ENCODE peak calls at places on chromosome 20, in five cellular contexts. K is neuronal stem cell, F is mesenchymal stem cell, Q is H9, I is IMR-90. H is an unnamed sample.

GRCh38 chr20:63308218-63308911 is 15.4 kb downstream of the COL20A1 start:
- DNase-seq in K (no peak), F (no peak), Q (no peak), I (no peak), H (no peak)

GRCh38 chr20:18032977-18033892 is 24.5 kb downstream of the OVOL2 start:
- DNase-seq in K (peak; percentile 67), F (no peak), Q (no peak), I (peak; percentile 4), H (peak; percentile 97)

GRCh38 chr20:12159266-12159665 is 241.6 kb downstream of the BTBD3 start:
- DNase-seq in K (no peak), F (no peak), Q (no peak), I (peak; percentile 3), H (no peak)

GRCh38 chr20:4038676-4039075 is 23.3 kb upstream of the RNF24 start:
- DNase-seq in K (no peak), F (no peak), Q (no peak), I (no peak), H (no peak)

GRCh38 chr20:438581-439469 is 23.5 kb downstream of the TBC1D20 start:
- DNase-seq in K (no peak), F (no peak), Q (no peak), I (no peak), H (no peak)

GRCh38 chr20:3164763-3165410 is 5.2 kb upstream of the FASTKD5 start:
- DNase-seq in K (no peak), F (no peak), Q (no peak), I (no peak), H (no peak)

GRCh38 chr20:56381501-56381900 is 10.5 kb downstream of the AURKA start:
- DNase-seq in K (no peak), F (no peak), Q (no peak), I (no peak), H (no peak)

GRCh38 chr20:10511507-10512231 is 76.6 kb downstream of the SLX4IP start:
- DNase-seq in K (no peak), F (peak; percentile 99), Q (peak; percentile 81), I (peak; percentile 99), H (peak; percentile 95)

GRCh38 chr20:2451939-2452732 is 18.5 kb downstream of the SNRPB start:
- DNase-seq in K (peak; percentile 78), F (peak; percentile 65), Q (peak; percentile 83), I (peak; percentile 62), H (peak; percentile 83)

GRCh38 chr20:49570161-49570827 is 2.4 kb upstream of the PTGIS start:
- DNase-seq in K (no peak), F (no peak), Q (no peak), I (no peak), H (no peak)

GRCh38 chr20:18276821-18277220 is 11.5 kb upstream of the ZNF133 start:
- DNase-seq in K (peak; percentile 75), F (peak; percentile 74), Q (peak; percentile 87), I (peak; percentile 71), H (peak; percentile 87)

GRCh38 chr20:32449890-32450401 is 91.8 kb downstream of the ASXL1 start:
- DNase-seq in K (no peak), F (no peak), Q (no peak), I (no peak), H (no peak)

GRCh38 chr20:32271620-32272019 is 5.8 kb upstream of the KIF3B start:
- DNase-seq in K (no peak), F (no peak), Q (no peak), I (no peak), H (no peak)

GRCh38 chr20:13029687-13030510 is 21.1 kb downstream of the SPTLC3 start:
- DNase-seq in K (no peak), F (peak; percentile 60), Q (peak; percentile 33), I (peak; percentile 84), H (peak; percentile 94)

GRCh38 chr20:33730946-33731692 is 677 bp upstream of the ZNF341 start:
- DNase-seq in K (no peak), F (no peak), Q (no peak), I (no peak), H (no peak)

GRCh38 chr20:12394786-12395185 is 477.1 kb downstream of the BTBD3 start:
- DNase-seq in K (no peak), F (no peak), Q (peak; percentile 69), I (no peak), H (peak; percentile 90)

GRCh38 chr20:33667245-33668086 is 723 bp downstream of the ACTL10 start:
- DNase-seq in K (no peak), F (no peak), Q (peak; percentile 89), I (peak; percentile 54), H (peak; percentile 75)

GRCh38 chr20:1876975-1877603 is 18.1 kb upstream of the SIRPA start:
- DNase-seq in K (peak; percentile 44), F (no peak), Q (no peak), I (peak; percentile 35), H (no peak)

GRCh38 chr20:57804470-57805250 is 94.8 kb upstream of the PMEPA1 start:
- DNase-seq in K (no peak), F (no peak), Q (no peak), I (no peak), H (no peak)

GRCh38 chr20:57308451-57309410 is 20.9 kb upstream of the SPO11 start:
- DNase-seq in K (no peak), F (no peak), Q (no peak), I (no peak), H (no peak)

GRCh38 chr20:59603727-59604608 is at the start of gene PHACTR3:
- DNase-seq in K (peak; percentile 27), F (no peak), Q (peak; percentile 52), I (no peak), H (peak; percentile 21)

GRCh38 chr20:60117040-60117439 is 158.8 kb downstream of the CDH26 start:
- DNase-seq in K (no peak), F (no peak), Q (no peak), I (peak; percentile 8), H (peak; percentile 22)

GRCh38 chr20:57620274-57620990 is at the start of gene ZBP1:
- DNase-seq in K (no peak), F (no peak), Q (no peak), I (no peak), H (no peak)

GRCh38 chr20:24533449-24533848 is 64.0 kb downstream of the SYNDIG1 start:
- DNase-seq in K (no peak), F (no peak), Q (peak; percentile 38), I (no peak), H (no peak)

GRCh38 chr20:3909952-3910366 is 20.8 kb downstream of the PANK2 start:
- DNase-seq in K (no peak), F (no peak), Q (no peak), I (no peak), H (no peak)

GRCh38 chr20:44780226-44780625 is 30.1 kb downstream of the RIMS4 start:
- DNase-seq in K (peak; percentile 72), F (peak; percentile 57), Q (peak; percentile 61), I (peak; percentile 55), H (peak; percentile 69)

GRCh38 chr20:25252226-25252625 is 4.3 kb downstream of the PYGB start:
- DNase-seq in K (no peak), F (no peak), Q (no peak), I (no peak), H (no peak)

GRCh38 chr20:51513545-51513944 is 29.0 kb downstream of the NFATC2 start:
- DNase-seq in K (no peak), F (no peak), Q (no peak), I (no peak), H (peak; percentile 28)
- H4K8ac ChIP-seq in K (no peak overlapping the region), F (no peak overlapping the region), Q (no peak overlapping the region), I (no peak overlapping the region), H (no peak overlapping the region)

GRCh38 chr20:48275325-48275724 is 490.0 kb upstream of the SULF2 start:
- DNase-seq in K (no peak), F (peak; percentile 57), Q (no peak), I (no peak), H (no peak)
- H4K8ac ChIP-seq in K (no peak overlapping the region), F (peak overlapping the region; percentile 61), Q (no peak overlapping the region), I (no peak overlapping the region), H (no peak overlapping the region)

GRCh38 chr20:47358052-47358671 is 1.7 kb upstream of the ZMYND8 start:
- DNase-seq in K (no peak), F (no peak), Q (no peak), I (no peak), H (no peak)

GRCh38 chr20:47356220-47356525 is 326 bp downstream of the ZMYND8 start:
- DNase-seq in K (no peak), F (no peak), Q (no peak), I (no peak), H (no peak)

GRCh38 chr20:47355489-47356219 is 845 bp downstream of the ZMYND8 start:
- DNase-seq in K (no peak), F (peak; percentile 39), Q (no peak), I (no peak), H (peak; percentile 55)

GRCh38 chr20:47357296-47358051 is 975 bp upstream of the ZMYND8 start:
- DNase-seq in K (no peak), F (peak; percentile 99), Q (peak; percentile 92), I (peak; percentile 94), H (peak; percentile 99)

DNA sequence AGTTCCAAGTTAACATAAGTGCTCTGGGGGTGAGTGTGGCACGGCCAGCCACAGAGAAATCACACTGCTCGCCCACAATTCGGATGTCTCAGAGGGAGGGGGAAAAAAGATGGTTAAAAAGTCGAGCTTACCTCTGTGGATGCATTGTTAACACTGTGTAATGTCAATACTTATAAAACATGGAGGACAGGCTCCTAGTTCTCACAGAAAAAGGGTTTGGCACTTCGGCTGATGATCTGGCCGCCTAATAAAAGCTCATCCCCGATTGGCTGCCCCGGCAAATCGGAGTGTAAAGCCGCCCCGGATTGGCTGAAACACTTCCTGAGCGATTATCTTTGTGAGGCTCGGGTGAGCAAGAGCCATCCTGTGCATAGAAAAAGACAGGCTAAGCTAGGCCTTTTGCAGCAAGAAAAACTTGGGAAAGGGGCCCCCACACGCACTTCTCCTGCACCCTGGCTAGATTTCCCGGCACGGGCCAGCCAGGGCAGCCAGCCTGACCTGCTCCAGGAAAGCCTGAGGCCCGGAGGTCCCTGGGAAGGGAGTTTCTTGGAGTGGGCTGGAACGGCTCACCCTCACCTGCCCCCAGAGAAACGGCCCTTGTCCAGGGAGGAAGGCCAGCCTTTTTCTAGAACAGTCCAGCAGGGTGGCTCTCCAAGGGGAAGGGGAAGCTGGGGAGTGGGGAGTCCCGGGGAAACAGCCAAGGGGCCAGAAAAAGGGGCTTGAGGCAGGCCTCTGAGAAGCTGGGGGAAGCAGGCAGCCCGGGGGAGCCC is at the start of gene ZMYND8:
- DNase-seq in K (peak; percentile 95), F (peak; percentile 95), Q (peak; percentile 94), I (peak; percentile 92), H (peak; percentile 97)
- H4K8ac ChIP-seq in K (no peak within 1 kb of the TSS), F (peak within 1 kb of the TSS; percentile 93), Q (no peak within 1 kb of the TSS), I (peak within 1 kb of the TSS; percentile 99), H (peak within 1 kb of the TSS; percentile 99)

GRCh38 chr20:19993937-19994667 is 23.1 kb upstream of the NAA20 start:
- DNase-seq in K (no peak), F (peak; percentile 84), Q (no peak), I (peak; percentile 76), H (peak; percentile 65)
- H4K8ac ChIP-seq in K (no peak overlapping the region), F (peak overlapping the region; percentile 63), Q (no peak overlapping the region), I (peak overlapping the region; percentile 89), H (no peak overlapping the region)

GRCh38 chr20:62304331-62305148 is 1.7 kb downstream of the ADRM1 start:
- DNase-seq in K (no peak), F (no peak), Q (no peak), I (no peak), H (no peak)

GRCh38 chr20:62307226-62308101 is 4.7 kb downstream of the ADRM1 start:
- DNase-seq in K (no peak), F (no peak), Q (no peak), I (no peak), H (no peak)

GRCh38 chr20:62305149-62305764 is 2.5 kb downstream of the ADRM1 start:
- DNase-seq in K (no peak), F (peak; percentile 15), Q (no peak), I (no peak), H (peak; percentile 24)

GRCh38 chr20:62306440-62307187 is 3.8 kb downstream of the ADRM1 start:
- DNase-seq in K (no peak), F (no peak), Q (no peak), I (no peak), H (no peak)

GRCh38 chr20:62305765-62306431 is 3.1 kb downstream of the ADRM1 start:
- DNase-seq in K (no peak), F (no peak), Q (no peak), I (no peak), H (no peak)
- H4K8ac ChIP-seq in K (no peak overlapping the region), F (peak overlapping the region; percentile 3), Q (no peak overlapping the region), I (no peak overlapping the region), H (no peak overlapping the region)

H was measured in mesendoderm.